ENCODE peak calls at places on chromosomes 12 and 14, in eight cellular contexts. One of them, this sample, is unnamed.

GRCh38 chr12:64450711-64451486 is 1.0 kb upstream of the TBK1 start:
- DNase-seq in IMR-90: peak; percentile 19
- DNase-seq in fibroblast of lung: peak; percentile 21
- DNase-seq in tibial artery: no peak
- DNase-seq in HCT116: no peak
- DNase-seq in CD8-positive, alpha-beta T cell: no peak
- DNase-seq in psoas muscle: no peak
- DNase-seq in cardiac muscle cell: peak; percentile 21
- DNase-seq in this sample: no peak

GRCh38 chr12:132171293-132171967 is 27.2 kb downstream of the NOC4L start:
- DNase-seq in IMR-90: no peak
- DNase-seq in fibroblast of lung: no peak
- DNase-seq in tibial artery: no peak
- DNase-seq in HCT116: no peak
- DNase-seq in CD8-positive, alpha-beta T cell: no peak
- DNase-seq in psoas muscle: no peak
- DNase-seq in cardiac muscle cell: no peak
- DNase-seq in this sample: peak; percentile 69

GRCh38 chr12:102407776-102408486 is 72.4 kb downstream of the IGF1 start:
- DNase-seq in IMR-90: peak; percentile 69
- DNase-seq in fibroblast of lung: peak; percentile 68
- DNase-seq in tibial artery: no peak
- DNase-seq in HCT116: no peak
- DNase-seq in CD8-positive, alpha-beta T cell: no peak
- DNase-seq in psoas muscle: peak; percentile 26
- DNase-seq in cardiac muscle cell: no peak
- DNase-seq in this sample: no peak

GRCh38 chr12:131928080-131928764 is 854 bp upstream of the PUS1 start:
- DNase-seq in IMR-90: peak; percentile 30
- DNase-seq in fibroblast of lung: peak; percentile 10
- DNase-seq in tibial artery: no peak
- DNase-seq in HCT116: no peak
- DNase-seq in CD8-positive, alpha-beta T cell: no peak
- DNase-seq in psoas muscle: no peak
- DNase-seq in cardiac muscle cell: peak; percentile 43
- DNase-seq in this sample: no peak

GRCh38 chr14:96082420-96083300 is 43.5 kb downstream of the C14orf132 start:
- DNase-seq in IMR-90: no peak
- DNase-seq in fibroblast of lung: no peak
- DNase-seq in tibial artery: no peak
- DNase-seq in HCT116: no peak
- DNase-seq in CD8-positive, alpha-beta T cell: no peak
- DNase-seq in psoas muscle: no peak
- DNase-seq in cardiac muscle cell: no peak
- DNase-seq in this sample: no peak

GRCh38 chr12:25883026-25883928 is 75.2 kb upstream of the RASSF8 start:
- DNase-seq in IMR-90: no peak
- DNase-seq in fibroblast of lung: no peak
- DNase-seq in tibial artery: no peak
- DNase-seq in HCT116: no peak
- DNase-seq in CD8-positive, alpha-beta T cell: no peak
- DNase-seq in psoas muscle: no peak
- DNase-seq in cardiac muscle cell: no peak
- DNase-seq in this sample: no peak

GRCh38 chr12:119666226-119666808 is 1.6 kb upstream of the PRKAB1 start:
- DNase-seq in IMR-90: no peak
- DNase-seq in fibroblast of lung: no peak
- DNase-seq in tibial artery: no peak
- DNase-seq in HCT116: no peak
- DNase-seq in CD8-positive, alpha-beta T cell: no peak
- DNase-seq in psoas muscle: no peak
- DNase-seq in cardiac muscle cell: no peak
- DNase-seq in this sample: no peak

GRCh38 chr14:89343356-89343755 is 73.7 kb downstream of the FOXN3 start:
- DNase-seq in IMR-90: no peak
- DNase-seq in fibroblast of lung: no peak
- DNase-seq in tibial artery: no peak
- DNase-seq in HCT116: no peak
- DNase-seq in CD8-positive, alpha-beta T cell: no peak
- DNase-seq in psoas muscle: no peak
- DNase-seq in cardiac muscle cell: no peak
- DNase-seq in this sample: no peak

GRCh38 chr12:93943766-93944165 is 204.6 kb upstream of the PLXNC1 start:
- DNase-seq in IMR-90: peak; percentile 37
- DNase-seq in fibroblast of lung: peak; percentile 24
- DNase-seq in tibial artery: peak; percentile 70
- DNase-seq in HCT116: peak; percentile 3
- DNase-seq in CD8-positive, alpha-beta T cell: no peak
- DNase-seq in psoas muscle: peak; percentile 55
- DNase-seq in cardiac muscle cell: peak; percentile 34
- DNase-seq in this sample: no peak

GRCh38 chr12:93777249-93777648 is 100.1 kb downstream of the CRADD start:
- DNase-seq in IMR-90: peak; percentile 67
- DNase-seq in fibroblast of lung: peak; percentile 62
- DNase-seq in tibial artery: no peak
- DNase-seq in HCT116: no peak
- DNase-seq in CD8-positive, alpha-beta T cell: no peak
- DNase-seq in psoas muscle: no peak
- DNase-seq in cardiac muscle cell: peak; percentile 78
- DNase-seq in this sample: no peak

GRCh38 chr14:61621444-61621843 is 73.9 kb upstream of the HIF1A start:
- DNase-seq in IMR-90: no peak
- DNase-seq in fibroblast of lung: no peak
- DNase-seq in tibial artery: no peak
- DNase-seq in HCT116: no peak
- DNase-seq in CD8-positive, alpha-beta T cell: no peak
- DNase-seq in psoas muscle: no peak
- DNase-seq in cardiac muscle cell: no peak
- DNase-seq in this sample: no peak

GRCh38 chr14:61628192-61628591 is 67.1 kb upstream of the HIF1A start:
- DNase-seq in IMR-90: peak; percentile 50
- DNase-seq in fibroblast of lung: peak; percentile 39
- DNase-seq in tibial artery: no peak
- DNase-seq in HCT116: no peak
- DNase-seq in CD8-positive, alpha-beta T cell: no peak
- DNase-seq in psoas muscle: no peak
- DNase-seq in cardiac muscle cell: no peak
- DNase-seq in this sample: no peak

GRCh38 chr14:61623927-61624326 is 71.4 kb upstream of the HIF1A start:
- DNase-seq in IMR-90: peak; percentile 18
- DNase-seq in fibroblast of lung: no peak
- DNase-seq in tibial artery: no peak
- DNase-seq in HCT116: no peak
- DNase-seq in CD8-positive, alpha-beta T cell: no peak
- DNase-seq in psoas muscle: no peak
- DNase-seq in cardiac muscle cell: peak; percentile 36
- DNase-seq in this sample: no peak

GRCh38 chr14:61627612-61628011 is 67.7 kb upstream of the HIF1A start:
- DNase-seq in IMR-90: no peak
- DNase-seq in fibroblast of lung: no peak
- DNase-seq in tibial artery: no peak
- DNase-seq in HCT116: no peak
- DNase-seq in CD8-positive, alpha-beta T cell: no peak
- DNase-seq in psoas muscle: no peak
- DNase-seq in cardiac muscle cell: no peak
- DNase-seq in this sample: no peak

GRCh38 chr14:61625171-61625570 is 70.1 kb upstream of the HIF1A start:
- DNase-seq in IMR-90: peak; percentile 52
- DNase-seq in fibroblast of lung: peak; percentile 48
- DNase-seq in tibial artery: no peak
- DNase-seq in HCT116: no peak
- DNase-seq in CD8-positive, alpha-beta T cell: no peak
- DNase-seq in psoas muscle: no peak
- DNase-seq in cardiac muscle cell: no peak
- DNase-seq in this sample: no peak
- H3K27ac ChIP-seq in IMR-90: no peak overlapping the region
- H3K27ac ChIP-seq in fibroblast of lung: no peak overlapping the region
- H3K27ac ChIP-seq in tibial artery: no peak overlapping the region
- H3K27ac ChIP-seq in HCT116: no peak overlapping the region
- H3K27ac ChIP-seq in CD8-positive, alpha-beta T cell: no peak overlapping the region
- H3K27ac ChIP-seq in psoas muscle: no peak overlapping the region
- H3K27ac ChIP-seq in cardiac muscle cell: no peak overlapping the region
- H3K27ac ChIP-seq in this sample: no peak overlapping the region

DNA sequence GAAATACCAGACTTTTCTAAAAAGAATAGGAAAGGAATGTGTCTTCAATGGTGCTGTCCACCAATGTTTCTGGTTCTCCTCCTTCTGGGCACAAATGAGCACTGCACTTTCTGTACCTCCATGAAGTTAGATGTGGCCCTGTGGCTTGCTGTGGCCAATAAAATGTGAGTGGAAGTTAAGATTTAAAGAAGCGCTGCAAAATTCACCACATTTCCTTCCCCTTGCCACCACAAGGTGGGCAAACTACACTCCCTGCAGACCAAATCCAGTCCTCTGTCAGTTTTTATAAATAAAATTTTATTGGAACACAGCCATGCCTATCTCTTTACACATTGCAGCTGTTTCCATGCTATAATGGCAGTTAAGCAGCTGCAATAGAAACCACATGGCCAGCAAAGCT is 141.4 kb upstream of the TMPO start:
- DNase-seq in IMR-90: no peak
- DNase-seq in fibroblast of lung: no peak
- DNase-seq in tibial artery: no peak
- DNase-seq in HCT116: no peak
- DNase-seq in CD8-positive, alpha-beta T cell: no peak
- DNase-seq in psoas muscle: no peak
- DNase-seq in cardiac muscle cell: peak; percentile 15
- DNase-seq in this sample: no peak
- TF ChIP-seq CTCF in IMR-90: no peak
- TF ChIP-seq CTCF in fibroblast of lung: peak; percentile 12
- TF ChIP-seq CTCF in tibial artery: no peak
- TF ChIP-seq CTCF in HCT116: no peak
- TF ChIP-seq CTCF in CD8-positive, alpha-beta T cell: no peak
- TF ChIP-seq CTCF in psoas muscle: no peak
- TF ChIP-seq CTCF in cardiac muscle cell: peak; percentile 25
- TF ChIP-seq CTCF in this sample: no peak

GRCh38 chr12:38155526-38156496 is 160.8 kb upstream of the ALG10B start:
- DNase-seq in IMR-90: no peak
- DNase-seq in fibroblast of lung: no peak
- DNase-seq in tibial artery: no peak
- DNase-seq in HCT116: no peak
- DNase-seq in CD8-positive, alpha-beta T cell: no peak
- DNase-seq in psoas muscle: no peak
- DNase-seq in cardiac muscle cell: no peak
- DNase-seq in this sample: peak; percentile 68
- H3K9me3 ChIP-seq in IMR-90: peaks cover 65% of the 10 kb centered on the region
- H3K9me3 ChIP-seq in fibroblast of lung: no peaks in the 10 kb centered on the region
- H3K9me3 ChIP-seq in tibial artery: no peaks in the 10 kb centered on the region
- H3K9me3 ChIP-seq in HCT116: no peaks in the 10 kb centered on the region
- H3K9me3 ChIP-seq in CD8-positive, alpha-beta T cell: no peaks in the 10 kb centered on the region
- H3K9me3 ChIP-seq in psoas muscle: no peaks in the 10 kb centered on the region
- H3K9me3 ChIP-seq in cardiac muscle cell: no peaks in the 10 kb centered on the region
- H3K9me3 ChIP-seq in this sample: no peaks in the 10 kb centered on the region

DNA sequence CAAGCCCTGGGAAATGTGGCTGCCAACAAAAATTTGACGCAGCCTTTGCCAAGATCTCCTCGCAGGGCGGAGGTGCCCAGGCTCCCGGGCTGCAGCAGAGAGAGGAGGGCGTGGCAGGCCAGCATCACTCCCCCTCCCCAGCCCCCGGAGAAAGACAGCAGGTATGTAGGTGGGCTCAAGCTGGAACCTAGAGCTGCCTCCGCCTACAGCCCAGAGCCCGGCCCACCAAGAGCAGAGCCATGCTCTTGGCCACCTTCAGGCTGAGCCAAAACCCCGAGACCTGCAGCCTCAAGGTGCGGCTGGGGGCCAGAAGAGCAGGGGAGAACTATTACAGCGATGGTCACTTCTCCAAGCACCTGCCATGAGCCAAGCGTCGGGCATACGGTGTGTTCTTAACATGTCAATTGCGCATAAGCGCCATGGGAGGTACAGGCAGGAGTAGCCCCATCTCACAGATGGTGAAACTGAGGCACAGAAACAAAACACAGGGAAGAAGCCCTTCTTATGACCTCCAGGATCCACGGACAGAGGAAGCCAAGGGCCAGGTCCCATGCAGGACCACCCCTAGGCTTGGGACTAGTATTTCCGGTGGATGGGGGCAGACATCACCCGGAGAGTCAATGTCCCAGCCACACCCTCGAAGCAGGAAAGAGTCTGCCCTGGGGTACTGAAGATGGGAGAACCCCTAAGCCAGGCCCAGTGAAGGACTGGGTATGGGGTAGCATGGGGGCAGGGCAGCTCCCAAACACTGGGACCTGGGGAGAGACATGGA is 109.0 kb downstream of the NCOR2 start:
- DNase-seq in IMR-90: no peak
- DNase-seq in fibroblast of lung: no peak
- DNase-seq in tibial artery: no peak
- DNase-seq in HCT116: no peak
- DNase-seq in CD8-positive, alpha-beta T cell: no peak
- DNase-seq in psoas muscle: no peak
- DNase-seq in cardiac muscle cell: no peak
- DNase-seq in this sample: peak; percentile 77
- H3K27ac ChIP-seq in IMR-90: no peak overlapping the region
- H3K27ac ChIP-seq in fibroblast of lung: no peak overlapping the region
- H3K27ac ChIP-seq in tibial artery: peak overlapping the region; percentile 80
- H3K27ac ChIP-seq in HCT116: no peak overlapping the region
- H3K27ac ChIP-seq in CD8-positive, alpha-beta T cell: no peak overlapping the region
- H3K27ac ChIP-seq in psoas muscle: peak overlapping the region; percentile 94
- H3K27ac ChIP-seq in cardiac muscle cell: no peak overlapping the region
- H3K27ac ChIP-seq in this sample: peak overlapping the region; percentile 85

This sample was measured in kidney.